ENCODE peak calls at places on chromosomes 11 and 22, in seven cellular contexts. E, L, W, X, T, O and S are unnamed samples.

GRCh38 chr11:14902650-14903350 is 10.8 kb upstream of the CYP2R1 start:
- DNase-seq in E (peak; percentile 68), T (no peak), L (no peak), W (no peak), O (no peak), X (no peak), S (no peak)

GRCh38 chr22:45254789-45255261 is 14.1 kb upstream of the KIAA0930 start:
- DNase-seq in W (no peak), O (no peak), T (no peak), L (no peak), X (no peak), E (no peak), S (no peak)

GRCh38 chr22:36486619-36487384 is 5.4 kb upstream of the TXN2 start:
- DNase-seq in W (no peak), O (no peak), L (no peak), T (peak; percentile 36), E (peak; percentile 56), X (peak; percentile 54), S (peak; percentile 56)

GRCh38 chr11:44601471-44602370 is 36.3 kb downstream of the CD82 start:
- DNase-seq in X (no peak), O (no peak), W (no peak), L (no peak), E (no peak), T (no peak), S (no peak)

GRCh38 chr22:19043111-19044085 is 78.8 kb downstream of the DGCR2 start:
- DNase-seq in L (no peak), O (no peak), W (no peak), T (no peak), E (no peak), X (no peak), S (no peak)

GRCh38 chr11:61445535-61445934 is 15.6 kb downstream of the SDHAF2 start:
- DNase-seq in O (no peak), T (no peak), L (no peak), W (no peak), E (no peak), X (no peak), S (no peak)

GRCh38 chr22:27314276-27314807 is 487.2 kb downstream of the MN1 start:
- DNase-seq in X (no peak), W (no peak), O (no peak), L (no peak), E (no peak), T (no peak), S (no peak)

GRCh38 chr22:25069758-25070461 is 117.4 kb downstream of the KIAA1671 start:
- DNase-seq in X (no peak), W (peak; percentile 69), L (no peak), T (no peak), E (peak; percentile 21), O (no peak), S (peak; percentile 16)

GRCh38 chr11:65224939-65225283 is 36.9 kb upstream of the POLA2 start:
- DNase-seq in T (peak; percentile 57), L (peak; percentile 23), E (peak; percentile 70), W (peak; percentile 26), X (no peak), O (peak; percentile 12), S (peak; percentile 89)

GRCh38 chr22:45197606-45198462 is 34.1 kb downstream of the NUP50 start:
- DNase-seq in L (no peak), X (no peak), E (no peak), T (no peak), O (no peak), W (no peak), S (no peak)

GRCh38 chr11:75380716-75381420 is 18.4 kb upstream of the RPS3 start:
- DNase-seq in L (no peak), W (no peak), X (peak; percentile 28), T (peak; percentile 37), O (no peak), E (no peak), S (no peak)

GRCh38 chr11:93133710-93134109 is 64.1 kb downstream of the SLC36A4 start:
- DNase-seq in O (no peak), E (peak; percentile 22), W (no peak), L (peak; percentile 8), T (no peak), X (no peak), S (no peak)

GRCh38 chr11:114301088-114301487 is 4.9 kb downstream of the NNMT start:
- DNase-seq in L (no peak), O (no peak), T (no peak), W (no peak), X (no peak), E (peak; percentile 46), S (no peak)

GRCh38 chr11:64165842-64166635 is at the start of gene MACROD1:
- DNase-seq in W (peak; percentile 65), L (peak; percentile 18), T (peak; percentile 88), E (peak; percentile 68), X (peak; percentile 81), O (peak; percentile 24), S (peak; percentile 90)

DNA sequence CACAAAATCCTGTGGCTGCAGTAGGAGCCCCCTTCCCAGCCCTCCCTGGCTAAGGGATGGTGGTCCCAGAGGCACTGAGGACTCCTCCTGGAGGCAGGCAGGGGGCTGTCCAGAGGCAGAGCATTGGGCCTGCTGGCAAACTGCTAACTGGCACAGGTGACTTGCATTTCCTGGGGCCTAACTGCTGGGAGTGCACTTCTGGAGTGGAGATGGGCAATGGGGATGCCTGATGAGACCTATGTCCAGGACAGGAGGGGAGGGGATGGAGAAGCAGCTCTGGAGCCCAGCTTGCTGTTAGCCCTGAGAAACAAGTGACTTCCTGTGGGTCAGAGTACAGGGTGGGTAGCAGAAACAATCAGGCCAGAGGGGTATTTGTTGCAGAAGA is 253.1 kb downstream of the ST3GAL4 start:
- DNase-seq in O (no peak), W (no peak), L (no peak), X (no peak), E (no peak), T (no peak), S (no peak)
- TF ChIP-seq CTCF in O (no peak), W (no peak), L (no peak), X (no peak), E (no peak), T (no peak), S (no peak)

GRCh38 chr22:35380537-35381423 is at the start of gene HMOX1:
- DNase-seq in O (peak; percentile 89), T (peak; percentile 93), W (peak; percentile 92), X (peak; percentile 87), L (peak; percentile 55), E (peak; percentile 94), S (peak; percentile 69)
- TF ChIP-seq CTCF in O (peak; percentile 23), T (no peak), W (no peak), X (no peak), L (no peak), E (peak; percentile 17), S (peak; percentile 19)

GRCh38 chr22:49415219-49415951 is 412.3 kb downstream of the BRD1 start:
- DNase-seq in X (no peak), L (no peak), W (no peak), O (no peak), E (no peak), T (no peak), S (no peak)
- TF ChIP-seq CTCF in X (no peak), L (no peak), W (no peak), O (no peak), E (no peak), T (no peak), S (no peak)

DNA sequence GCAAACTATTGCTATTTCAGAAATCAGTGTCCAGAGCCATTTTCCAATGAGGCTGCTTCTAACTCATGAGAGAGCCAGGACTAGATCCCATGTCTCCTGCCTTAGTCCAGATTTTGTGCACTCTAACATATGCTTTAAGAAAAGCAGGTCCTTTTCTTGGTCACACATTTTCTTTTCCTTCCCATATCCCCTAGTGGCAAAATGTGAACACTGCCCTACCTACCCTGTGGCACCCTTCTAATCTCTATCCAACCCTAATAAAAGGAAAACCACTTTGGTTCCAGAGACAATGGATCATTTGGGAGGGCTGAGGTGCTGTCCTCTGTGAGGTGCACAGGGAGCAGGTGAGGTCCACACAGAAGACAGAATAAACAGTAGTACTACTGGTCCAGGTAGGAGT is 72.0 kb upstream of the DDI1 start:
- DNase-seq in L (no peak), X (no peak), W (no peak), O (no peak), T (no peak), E (no peak), S (no peak)
- TF ChIP-seq CTCF in L (no peak), X (no peak), W (no peak), O (no peak), T (no peak), E (no peak), S (peak; percentile 13)

GRCh38 chr11:12234216-12234615 is 123.8 kb downstream of the MICAL2 start:
- DNase-seq in E (no peak), W (no peak), L (no peak), T (no peak), X (no peak), O (no peak), S (no peak)

GRCh38 chr11:12235945-12236743 is 125.8 kb downstream of the MICAL2 start:
- DNase-seq in W (peak; percentile 27), L (no peak), E (peak; percentile 78), T (no peak), O (peak; percentile 83), X (no peak), S (no peak)

GRCh38 chr11:12235080-12235479 is 124.7 kb downstream of the MICAL2 start:
- DNase-seq in O (no peak), T (no peak), E (no peak), L (no peak), X (no peak), W (no peak), S (no peak)

GRCh38 chr11:12236744-12237101 is 126.3 kb downstream of the MICAL2 start:
- DNase-seq in X (no peak), T (no peak), L (no peak), O (no peak), W (no peak), E (no peak), S (no peak)

DNA sequence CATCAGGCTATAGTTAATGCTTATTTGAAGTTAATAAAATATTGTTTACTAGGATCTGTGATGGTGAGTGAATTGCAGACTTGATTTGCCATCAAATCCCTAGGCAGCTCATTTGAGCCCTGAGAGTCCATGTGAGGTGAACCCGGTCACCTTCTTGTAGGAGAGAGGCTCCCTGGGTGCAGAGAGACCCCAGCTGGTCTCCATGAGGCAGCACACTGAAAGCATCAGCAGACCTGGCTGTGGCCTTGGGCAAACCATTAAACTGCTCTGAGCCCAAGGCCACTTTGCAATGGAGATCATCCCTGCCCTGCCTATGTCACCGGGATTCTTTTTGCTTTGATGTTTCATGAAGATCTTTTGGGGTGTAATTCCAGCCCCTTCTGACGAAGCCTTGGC is 125.2 kb downstream of the MICAL2 start:
- DNase-seq in O (no peak), L (no peak), E (no peak), X (no peak), W (peak; percentile 43), T (no peak), S (peak; percentile 81)
- TF ChIP-seq CTCF in O (no peak), L (no peak), E (no peak), X (no peak), W (no peak), T (no peak), S (peak; percentile 88)